ENCODE peak calls at places on chromosomes 13 and 19, in six cellular contexts. N is GM12891, X is GM12878, W is K562, J is H1, B is HepG2. M is an unnamed sample.
A peak's percentile ranks its signal among the peaks of the same experiment; 100 is the strongest.

GRCh38 chr19:19064098-19064722 is 416 bp downstream of the SLC25A42 start:
- DNase-seq in X (no peak), B (no peak), N (no peak), J (no peak), W (peak; percentile 82), M (no peak)

GRCh38 chr19:2176336-2176994 is 12.7 kb downstream of the DOT1L start:
- DNase-seq in X (no peak), J (no peak), W (no peak), B (no peak), N (no peak), M (no peak)

GRCh38 chr19:38032151-38032550 is 125.1 kb downstream of the SIPA1L3 start:
- DNase-seq in B (no peak), X (no peak), W (no peak), N (no peak), J (no peak), M (no peak)

GRCh38 chr19:1680976-1681375 is 28.6 kb upstream of the TCF3 start:
- DNase-seq in X (no peak), N (no peak), J (no peak), W (no peak), B (no peak), M (no peak)

GRCh38 chr13:31945202-31945978 is 86.2 kb upstream of the FRY start:
- DNase-seq in W (no peak), J (no peak), X (no peak), B (no peak), N (no peak), M (no peak)

GRCh38 chr13:49633687-49634086 is 5.4 kb downstream of the ARL11 start:
- DNase-seq in X (no peak), N (no peak), W (no peak), B (no peak), J (no peak), M (no peak)

GRCh38 chr19:12701596-12702282 is 5.3 kb upstream of the FBXW9 start:
- DNase-seq in X (no peak), B (no peak), W (no peak), J (no peak), N (no peak), M (no peak)

GRCh38 chr13:99040536-99041141 is 62.8 kb upstream of the DOCK9 start:
- DNase-seq in N (no peak), J (no peak), X (no peak), W (no peak), B (no peak), M (no peak)

GRCh38 chr13:103615778-103616177 is 549.6 kb upstream of the SLC10A2 start:
- DNase-seq in J (no peak), X (no peak), B (no peak), W (no peak), N (no peak), M (no peak)

GRCh38 chr13:100544866-100545683 is 43.5 kb downstream of the GGACT start:
- DNase-seq in X (no peak), J (no peak), W (no peak), N (no peak), B (no peak), M (no peak)

GRCh38 chr19:40278361-40279045 is 6.6 kb downstream of the AKT2 start:
- DNase-seq in B (no peak), W (no peak), J (no peak), X (no peak), N (no peak), M (no peak)

GRCh38 chr13:45681101-45681500 is 21.0 kb upstream of the CBY2 start:
- DNase-seq in N (no peak), X (no peak), W (no peak), J (no peak), B (no peak), M (no peak)

GRCh38 chr19:17560205-17560595 is 4.8 kb downstream of the COLGALT1 start:
- DNase-seq in X (no peak), J (no peak), N (no peak), W (no peak), B (no peak), M (no peak)

GRCh38 chr19:13133241-13133870 is 15.3 kb downstream of the NACC1 start:
- DNase-seq in X (no peak), J (no peak), W (no peak), B (no peak), N (no peak), M (no peak)

GRCh38 chr19:55152017-55152416 is 3.0 kb upstream of the TNNT1 start:
- DNase-seq in N (no peak), B (no peak), X (no peak), W (peak; percentile 55), J (no peak), M (no peak)

GRCh38 chr19:1410136-1410786 is 2.9 kb downstream of the DAZAP1 start:
- DNase-seq in N (no peak), B (no peak), W (no peak), J (no peak), X (no peak), M (no peak)

GRCh38 chr19:46828484-46828883 is 22.2 kb downstream of the AP2S1 start:
- DNase-seq in W (no peak), J (no peak), N (no peak), X (no peak), B (no peak), M (no peak)

GRCh38 chr13:110126391-110126961 is 180.5 kb downstream of the COL4A1 start:
- DNase-seq in X (no peak), B (no peak), N (no peak), W (no peak), J (no peak), M (no peak)

GRCh38 chr19:55251296-55252081 is 7.3 kb downstream of the PPP6R1 start:
- DNase-seq in J (no peak), X (no peak), B (no peak), W (no peak), N (no peak), M (no peak)

GRCh38 chr13:48741377-48741776 is 87.6 kb downstream of the CYSLTR2 start:
- DNase-seq in B (no peak), N (no peak), W (no peak), X (no peak), J (no peak), M (no peak)

GRCh38 chr19:45468159-45468651 is 409 bp downstream of the FOSB start:
- DNase-seq in N (no peak), J (no peak), B (no peak), X (no peak), W (no peak), M (no peak)

GRCh38 chr19:14536926-14537692 is 7.7 kb downstream of the TECR start:
- DNase-seq in W (peak; percentile 96), N (no peak), J (peak; percentile 94), B (no peak), X (no peak), M (no peak)

DNA sequence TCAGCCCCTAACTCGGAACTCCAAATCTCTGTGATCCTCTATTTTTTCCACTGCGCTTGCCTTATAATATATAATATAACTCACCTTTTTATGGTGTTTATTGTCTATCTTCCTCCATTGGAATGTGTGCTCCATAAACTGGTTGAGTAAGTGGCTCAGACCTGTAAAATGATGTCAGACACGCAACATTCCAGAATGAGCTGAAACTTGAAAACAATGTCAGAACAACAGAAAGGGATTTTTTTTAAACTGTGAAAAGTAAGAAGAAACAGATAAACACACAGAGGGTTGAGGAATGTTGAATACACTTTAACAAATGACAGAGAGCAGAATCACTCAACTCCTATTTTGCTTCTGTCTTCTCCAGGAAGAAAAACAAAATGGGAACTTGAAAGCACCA is 19.1 kb upstream of the FAM216B start:
- DNase-seq in W (no peak), J (no peak), B (no peak), X (no peak), N (no peak), M (no peak)
- TF ChIP-seq TAF1 in W (no peak), J (no peak), B (no peak), X (no peak), N (no peak), M (no peak)

GRCh38 chr19:57279418-57280164 is 694 bp upstream of the ZNF460 start:
- DNase-seq in X (peak; percentile 77), B (peak; percentile 95), N (peak; percentile 56), J (peak; percentile 81), W (peak; percentile 93), M (peak; percentile 78)

GRCh38 chr19:57280165-57280912 is at the start of gene ZNF460:
- DNase-seq in N (peak; percentile 83), W (peak; percentile 95), B (peak; percentile 94), X (peak; percentile 88), J (peak; percentile 94), M (peak; percentile 86)

GRCh38 chr19:57271280-57271679 is 9.0 kb upstream of the ZNF460 start:
- DNase-seq in B (no peak), X (no peak), J (no peak), W (no peak), N (no peak), M (no peak)

GRCh38 chr19:57280913-57281425 is 684 bp downstream of the ZNF460 start:
- DNase-seq in X (no peak), J (no peak), B (no peak), W (no peak), N (no peak), M (no peak)

GRCh38 chr19:57276430-57276829 is 3.9 kb upstream of the ZNF460 start:
- DNase-seq in X (no peak), W (no peak), N (no peak), B (peak; percentile 45), J (no peak), M (no peak)
- TF ChIP-seq POLR2A in X (no peak), W (no peak), N (no peak), B (no peak), J (no peak), M (no peak)

GRCh38 chr19:8575467-8575997 is 1.7 kb downstream of the MYO1F start:
- DNase-seq in J (no peak), B (no peak), N (no peak), X (no peak), W (peak; percentile 50), M (no peak)

GRCh38 chr19:8577247-8577646 is at the start of gene MYO1F:
- DNase-seq in B (no peak), J (no peak), N (no peak), W (peak; percentile 49), X (no peak), M (no peak)

GRCh38 chr19:8571006-8571411 is 6.2 kb downstream of the MYO1F start:
- DNase-seq in J (no peak), N (no peak), W (no peak), X (no peak), B (peak; percentile 34), M (no peak)

GRCh38 chr19:8576273-8576993 is 809 bp downstream of the MYO1F start:
- DNase-seq in W (no peak), B (no peak), J (no peak), X (no peak), N (no peak), M (no peak)

GRCh38 chr19:8573316-8573715 is 3.9 kb downstream of the MYO1F start:
- DNase-seq in B (no peak), W (no peak), X (no peak), J (no peak), N (no peak), M (no peak)
- TF ChIP-seq TAF1 in B (no peak), W (no peak), X (no peak), J (no peak), N (no peak), M (no peak)

DNA sequence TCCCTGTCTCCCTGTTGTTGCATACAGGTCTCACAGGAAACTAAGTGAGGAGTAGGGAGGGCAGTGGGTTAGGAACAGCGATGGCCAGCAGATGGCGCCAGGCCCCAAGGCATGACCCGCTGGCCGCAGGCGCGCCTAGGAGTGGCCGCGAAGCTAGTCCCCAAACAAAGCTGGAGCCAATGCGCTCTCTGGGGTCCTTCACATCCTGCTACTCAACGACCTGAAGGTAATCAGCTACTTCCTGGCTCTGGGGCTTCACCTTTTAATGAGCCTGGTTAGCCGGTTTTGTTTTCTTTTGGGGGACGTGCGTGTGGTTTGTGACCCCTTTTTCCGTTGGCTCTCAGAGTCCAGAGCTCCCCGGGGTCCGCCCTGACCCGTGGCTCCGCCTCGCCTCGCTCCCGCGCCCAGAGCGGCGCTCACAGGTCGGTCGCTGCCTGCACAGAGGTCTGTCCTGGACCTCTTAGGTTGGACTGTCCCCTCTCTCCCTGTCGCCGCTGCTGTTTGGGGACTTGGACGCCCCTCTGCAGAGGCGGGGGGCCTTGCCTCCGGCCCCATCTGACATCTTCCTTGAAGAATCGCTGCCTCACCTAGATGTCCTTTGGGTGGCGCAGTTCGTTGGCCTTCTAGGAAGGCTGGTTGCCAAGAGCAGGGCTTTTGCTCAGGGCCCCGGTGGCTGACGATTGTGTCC is 62.2 kb upstream of the GTF3A start:
- DNase-seq in X (no peak), J (peak; percentile 87), B (peak; percentile 68), W (peak; percentile 82), N (peak; percentile 81), M (peak; percentile 83)
- TF ChIP-seq POLR2A in X (no peak), J (no peak), B (no peak), W (no peak), N (no peak), M (no peak)